ENCODE peak calls at places on chromosomes 16 and 17, in five cellular contexts. Z is activated CD4-positive, alpha-beta T cell treated with anti-CD3 and anti-CD28 coated beads, Interleukin-2, amount 50 U/mL, for 48 hours; F is fibroblast of the conjunctiva; D is lung microvascular endothelial cell; U is stimulated activated CD4-positive, alpha-beta T cell treated with anti-CD3 and anti-CD28 coated beads, Interleukin-15, amount 100 ng/mL, for 48 hours. H is an unnamed sample.

GRCh38 chr16:67294927-67295326 is 15.6 kb downstream of the PLEKHG4 start:
- DNase-seq in Z (no peak), F (no peak), D (no peak), U (no peak), H (no peak)

GRCh38 chr17:82330322-82331239 is 3.0 kb downstream of the SECTM1 start:
- DNase-seq in Z (no peak), F (peak; percentile 30), D (peak; percentile 53), U (no peak), H (no peak)

GRCh38 chr17:14595656-14596055 is 294.8 kb downstream of the HS3ST3B1 start:
- DNase-seq in Z (no peak), F (no peak), D (no peak), U (no peak), H (no peak)

GRCh38 chr17:82390860-82391435 is 19.4 kb downstream of the UTS2R start:
- DNase-seq in Z (no peak), F (no peak), D (no peak), U (no peak), H (no peak)

GRCh38 chr17:21303441-21304065 is 19.0 kb downstream of the MAP2K3 start:
- DNase-seq in Z (no peak), F (no peak), D (no peak), U (no peak), H (no peak)

GRCh38 chr16:9042943-9043680 is 48.3 kb upstream of the HAPSTR1 start:
- DNase-seq in Z (no peak), F (peak; percentile 18), D (no peak), U (no peak), H (peak; percentile 38)

GRCh38 chr17:45755050-45755449 is 29.1 kb upstream of the CRHR1 start:
- DNase-seq in Z (no peak), F (no peak), D (no peak), U (no peak), H (no peak)

GRCh38 chr16:7257026-7257425 is 75.6 kb upstream of the RBFOX1 start:
- DNase-seq in Z (no peak), F (no peak), D (no peak), U (no peak), H (no peak)

GRCh38 chr17:71163121-71163812 is 957.6 kb upstream of the SOX9 start:
- DNase-seq in Z (no peak), F (no peak), D (no peak), U (no peak), H (no peak)

GRCh38 chr17:34820922-34821321 is 140.3 kb downstream of the CCT6B start:
- DNase-seq in Z (no peak), F (no peak), D (no peak), U (no peak), H (no peak)

GRCh38 chr17:4582691-4583090 is 1.6 kb upstream of the SMTNL2 start:
- DNase-seq in Z (no peak), F (no peak), D (no peak), U (no peak), H (peak; percentile 9)

GRCh38 chr16:64627781-64628180 is 494.1 kb downstream of the CDH11 start:
- DNase-seq in Z (no peak), F (no peak), D (no peak), U (no peak), H (no peak)

GRCh38 chr16:84137287-84137686 is 7.7 kb downstream of the HSDL1 start:
- DNase-seq in Z (no peak), F (no peak), D (no peak), U (no peak), H (no peak)

GRCh38 chr16:84503751-84504395 is 586 bp downstream of the MEAK7 start:
- DNase-seq in Z (no peak), F (no peak), D (no peak), U (no peak), H (no peak)

GRCh38 chr16:89295071-89295900 is 77.8 kb downstream of the ZNF778 start:
- DNase-seq in Z (no peak), F (no peak), D (no peak), U (no peak), H (no peak)

GRCh38 chr17:697682-698081 is 17.0 kb downstream of the VPS53 start:
- DNase-seq in Z (no peak), F (no peak), D (no peak), U (no peak), H (no peak)

GRCh38 chr17:58153046-58153445 is 4.9 kb downstream of the OR4D1 start:
- DNase-seq in Z (peak; percentile 37), F (no peak), D (peak; percentile 12), U (no peak), H (no peak)

GRCh38 chr16:79598341-79599181 is 2.0 kb downstream of the MAF start:
- DNase-seq in Z (peak; percentile 53), F (no peak), D (peak; percentile 53), U (no peak), H (peak; percentile 61)

GRCh38 chr17:15915996-15916395 is 28.9 kb upstream of the ADORA2B start:
- DNase-seq in Z (no peak), F (no peak), D (no peak), U (no peak), H (no peak)